ENCODE peak calls at places on chromosomes 13 and 19, in four cellular contexts. C is mesendoderm, I is HFF-Myc, F is activated T-helper 1 cell treated with Interleukin-2 at 50 U/mL for 16 hours. A is an unnamed sample.

GRCh38 chr13:46386996-46387851 is at the start of gene RUBCNL:
- DNase-seq in C (peak; percentile 82), I (no peak), F (no peak), A (no peak)

GRCh38 chr13:50910483-50910805 is 853 bp downstream of the RNASEH2B start:
- DNase-seq in I (no peak), C (peak; percentile 71), F (no peak), A (no peak)

GRCh38 chr13:21663197-21663596 is 7.7 kb upstream of the FGF9 start:
- DNase-seq in F (no peak), C (no peak), I (no peak), A (no peak)

GRCh38 chr13:100330662-100331061 is 241.8 kb downstream of the PCCA start:
- DNase-seq in I (no peak), C (no peak), F (no peak), A (no peak)

GRCh38 chr13:86846501-86846900 is 824.7 kb upstream of the SLITRK5 start:
- DNase-seq in I (no peak), F (no peak), C (no peak), A (no peak)

GRCh38 chr13:83618966-83619365 is 263.3 kb downstream of the SLITRK1 start:
- DNase-seq in I (no peak), C (no peak), F (no peak), A (no peak)

GRCh38 chr13:114258589-114258988 is 22.8 kb upstream of the UPF3A start:
- DNase-seq in F (no peak), I (no peak), C (no peak), A (no peak)

GRCh38 chr19:10761443-10762242 is 43.8 kb downstream of the DNM2 start:
- DNase-seq in F (no peak), I (no peak), C (no peak), A (no peak)

GRCh38 chr19:43527860-43528622 is 1.0 kb upstream of the ETHE1 start:
- DNase-seq in F (no peak), C (no peak), I (no peak), A (no peak)

GRCh38 chr19:40763963-40764362 is 11.4 kb upstream of the MIA start:
- DNase-seq in I (no peak), F (no peak), C (no peak), A (no peak)

GRCh38 chr19:45170146-45171106 is 7.6 kb downstream of the TRAPPC6A start:
- DNase-seq in F (no peak), C (no peak), I (no peak), A (no peak)

GRCh38 chr19:34555447-34555846 is 73.9 kb downstream of the WTIP start:
- DNase-seq in F (no peak), C (peak; percentile 33), I (no peak), A (no peak)

GRCh38 chr13:48902421-48902820 is 73.3 kb upstream of the FNDC3A start:
- DNase-seq in F (no peak), C (peak; percentile 72), I (no peak), A (no peak)

GRCh38 chr13:62123409-62123808 is 707.8 kb upstream of the PCDH20 start:
- DNase-seq in I (no peak), C (no peak), F (no peak), A (no peak)

GRCh38 chr13:27523345-27524073 is 73.1 kb upstream of the MTIF3 start:
- DNase-seq in I (no peak), F (no peak), C (peak; percentile 10), A (no peak)

GRCh38 chr19:40567040-40567749 is 9.5 kb upstream of the SHKBP1 start:
- DNase-seq in C (no peak), I (no peak), F (no peak), A (no peak)

GRCh38 chr19:17289489-17289888 is 7.8 kb downstream of the ANKLE1 start:
- DNase-seq in C (peak; percentile 97), F (no peak), I (peak; percentile 57), A (no peak)

GRCh38 chr19:17243340-17243853 is 2.3 kb downstream of the NR2F6 start:
- DNase-seq in I (no peak), F (no peak), C (no peak), A (no peak)

GRCh38 chr13:50323440-50324070 is 308.3 kb downstream of the KCNRG start:
- DNase-seq in F (no peak), C (no peak), I (peak; percentile 56), A (no peak)

GRCh38 chr19:21611659-21612402 is 106.4 kb downstream of the ZNF429 start:
- DNase-seq in C (no peak), I (no peak), F (no peak), A (no peak)

GRCh38 chr19:49676136-49676689 is 858 bp upstream of the PRMT1 start:
- DNase-seq in C (peak; percentile 98), I (peak; percentile 88), F (no peak), A (no peak)

GRCh38 chr13:113063091-113063491 is 42.5 kb upstream of the F7 start:
- DNase-seq in C (no peak), I (no peak), F (no peak), A (no peak)

GRCh38 chr13:84563611-84564010 is 681.3 kb upstream of the SLITRK1 start:
- DNase-seq in C (no peak), I (no peak), F (no peak), A (no peak)

GRCh38 chr19:2476451-2477140 is 669 bp downstream of the GADD45B start:
- DNase-seq in I (no peak), C (peak; percentile 79), F (peak; percentile 39), A (peak; percentile 41)

GRCh38 chr13:75258159-75258782 is 223.7 kb downstream of the TBC1D4 start:
- DNase-seq in I (peak; percentile 25), F (no peak), C (peak; percentile 65), A (no peak)

A was measured in effector memory CD4-positive, alpha-beta T cell.